ENCODE peak calls at places on chromosomes 3 and 15, in ten cellular contexts. Q is T-helper 17 cell; T is EL; W is M059J; P is NCI-H1092; A is GM13976; O is naive thymus-derived CD8-positive, alpha-beta T cell; R is NCI-H82; G is HepG2; K is stimulated activated naive CD8-positive, alpha-beta T cell treated with anti-CD3 and anti-CD28 coated beads, Interleukin-15, Interleukin-2, amounts not matched to agents 100 U/mL and 50 U/mL, for 24 hours. Y is an unnamed sample.

GRCh38 chr15:51837784-51838183 is 8.3 kb downstream of the TMOD3 start:
- DNase-seq in K (no peak), A (peak), O (no peak), G (no peak), W (no peak), T (no peak), R (no peak), Q (no peak), P (no peak), Y (no peak)

GRCh38 chr3:51739100-51739499 is 32.2 kb downstream of the GRM2 start:
- DNase-seq in T (no peak), Q (no peak), O (no peak), P (no peak), W (no peak), K (no peak), A (no peak), G (no peak), R (no peak), Y (no peak)

GRCh38 chr3:69161587-69162196 is 39.3 kb upstream of the LMOD3 start:
- DNase-seq in T (peak), A (peak), G (peak), O (peak), P (peak), K (peak), R (peak), Q (no peak), W (peak), Y (peak)

GRCh38 chr3:50617096-50617791 is at the start of gene MAPKAPK3:
- DNase-seq in W (peak), T (peak), G (peak), P (no peak), O (peak), Q (no peak), R (peak), K (peak), A (no peak), Y (no peak)

GRCh38 chr15:57591822-57592367 is at the start of gene MYZAP:
- DNase-seq in A (peak), O (no peak), P (no peak), W (peak), G (no peak), Q (peak), K (peak), R (peak), T (peak), Y (no peak)

GRCh38 chr3:45608296-45608695 is 13.7 kb downstream of the LIMD1 start:
- DNase-seq in G (no peak), T (no peak), P (no peak), O (no peak), R (no peak), W (no peak), K (no peak), Q (no peak), A (no peak), Y (no peak)

GRCh38 chr15:98649996-98650870 is 1.9 kb downstream of the IGF1R start:
- DNase-seq in O (peak), T (peak), R (peak), P (no peak), K (peak), A (no peak), G (peak), Q (peak), W (peak), Y (no peak)

GRCh38 chr15:56047354-56047753 is 53.9 kb upstream of the NEDD4 start:
- DNase-seq in R (no peak), W (peak), G (no peak), Q (no peak), P (no peak), T (no peak), O (no peak), K (no peak), A (no peak), Y (no peak)

GRCh38 chr15:96361309-96362000 is 31.0 kb downstream of the NR2F2 start:
- DNase-seq in O (no peak), T (no peak), K (no peak), W (no peak), Q (no peak), G (no peak), P (no peak), A (peak), R (peak), Y (no peak)

GRCh38 chr3:97510795-97511194 is 253.8 kb upstream of the ARL6 start:
- DNase-seq in A (no peak), R (peak), W (no peak), K (no peak), T (no peak), G (no peak), O (no peak), P (no peak), Q (no peak), Y (no peak)

GRCh38 chr3:59473580-59473979 is 423.8 kb upstream of the CFAP20DC start:
- DNase-seq in K (no peak), O (no peak), A (no peak), G (no peak), P (no peak), W (no peak), Q (no peak), T (no peak), R (no peak), Y (no peak)

GRCh38 chr3:40055956-40056355 is 246.5 kb downstream of the MYRIP start:
- DNase-seq in R (no peak), Q (no peak), K (no peak), W (no peak), T (no peak), O (no peak), A (no peak), P (no peak), G (no peak), Y (no peak)

GRCh38 chr3:48503406-48504050 is 446 bp downstream of the SHISA5 start:
- DNase-seq in K (peak), R (no peak), W (peak), O (no peak), Q (no peak), G (no peak), P (no peak), T (peak), A (peak), Y (no peak)

GRCh38 chr15:48005921-48006541 is 114.8 kb upstream of the SLC24A5 start:
- DNase-seq in G (no peak), O (no peak), Q (no peak), W (peak), K (no peak), R (no peak), P (no peak), T (peak), A (no peak), Y (no peak)

Y was measured in midbrain.